ENCODE peak calls at places on chromosomes 16 and 17, in five cellular contexts. One of them, this sample, is unnamed. For H3K4me1, the result is how much of the 10 kb centered on the place peaks cover.

GRCh38 chr17:20095366-20096080 is 86.4 kb downstream of the SPECC1 start:
- DNase-seq in A549: peak
- DNase-seq in tibial nerve: peak
- DNase-seq in transverse colon: peak
- DNase-seq in upper lobe of left lung: no peak
- DNase-seq in this sample: peak

GRCh38 chr16:85042126-85042525 is 14.5 kb downstream of the KIAA0513 start:
- DNase-seq in A549: no peak
- DNase-seq in transverse colon: no peak
- DNase-seq in upper lobe of left lung: no peak
- DNase-seq in tibial nerve: no peak
- DNase-seq in this sample: no peak

GRCh38 chr17:68200689-68201424 is 47.0 kb upstream of the AMZ2 start:
- DNase-seq in A549: peak
- DNase-seq in transverse colon: peak
- DNase-seq in upper lobe of left lung: peak
- DNase-seq in tibial nerve: peak
- DNase-seq in this sample: peak

GRCh38 chr17:30236807-30237206 is 1.3 kb upstream of the SLC6A4 start:
- DNase-seq in tibial nerve: peak
- DNase-seq in A549: peak
- DNase-seq in transverse colon: peak
- DNase-seq in upper lobe of left lung: peak
- DNase-seq in this sample: peak

GRCh38 chr17:77002103-77003045 is 134.2 kb downstream of the MGAT5B start:
- DNase-seq in upper lobe of left lung: no peak
- DNase-seq in A549: peak
- DNase-seq in tibial nerve: no peak
- DNase-seq in transverse colon: no peak
- DNase-seq in this sample: no peak

GRCh38 chr16:69087161-69087581 is 18.3 kb upstream of the HAS3 start:
- DNase-seq in tibial nerve: no peak
- DNase-seq in transverse colon: no peak
- DNase-seq in upper lobe of left lung: peak
- DNase-seq in A549: no peak
- DNase-seq in this sample: no peak

GRCh38 chr17:31389673-31390381 is 1.6 kb upstream of the RAB11FIP4 start:
- DNase-seq in A549: no peak
- DNase-seq in tibial nerve: no peak
- DNase-seq in upper lobe of left lung: peak
- DNase-seq in transverse colon: no peak
- DNase-seq in this sample: peak

GRCh38 chr16:50271148-50272041 is 5.0 kb downstream of the ADCY7 start:
- DNase-seq in tibial nerve: no peak
- DNase-seq in upper lobe of left lung: no peak
- DNase-seq in A549: no peak
- DNase-seq in transverse colon: no peak
- DNase-seq in this sample: no peak

GRCh38 chr16:6835516-6835915 is 497.1 kb upstream of the RBFOX1 start:
- DNase-seq in tibial nerve: no peak
- DNase-seq in transverse colon: no peak
- DNase-seq in A549: no peak
- DNase-seq in upper lobe of left lung: no peak
- DNase-seq in this sample: no peak

GRCh38 chr17:66724581-66725341 is 110.2 kb upstream of the CACNG5 start:
- DNase-seq in A549: peak
- DNase-seq in transverse colon: no peak
- DNase-seq in tibial nerve: no peak
- DNase-seq in upper lobe of left lung: no peak
- DNase-seq in this sample: peak

GRCh38 chr16:51317575-51317974 is 166.5 kb upstream of the SALL1 start:
- DNase-seq in A549: no peak
- DNase-seq in upper lobe of left lung: no peak
- DNase-seq in transverse colon: no peak
- DNase-seq in tibial nerve: no peak
- DNase-seq in this sample: no peak

GRCh38 chr16:23317266-23317661 is 15.2 kb downstream of the SCNN1B start:
- DNase-seq in A549: peak
- DNase-seq in transverse colon: peak
- DNase-seq in upper lobe of left lung: peak
- DNase-seq in tibial nerve: no peak
- DNase-seq in this sample: peak

GRCh38 chr16:19864566-19864965 is 20.1 kb downstream of the GPRC5B start:
- DNase-seq in transverse colon: no peak
- DNase-seq in tibial nerve: no peak
- DNase-seq in A549: no peak
- DNase-seq in upper lobe of left lung: no peak
- DNase-seq in this sample: no peak

GRCh38 chr16:19700319-19700781 is 17.7 kb downstream of the KNOP1 start:
- DNase-seq in transverse colon: peak
- DNase-seq in A549: peak
- DNase-seq in tibial nerve: no peak
- DNase-seq in upper lobe of left lung: no peak
- DNase-seq in this sample: no peak

GRCh38 chr16:85233520-85233919 is 121.2 kb upstream of the CIBAR2 start:
- DNase-seq in tibial nerve: no peak
- DNase-seq in upper lobe of left lung: no peak
- DNase-seq in A549: no peak
- DNase-seq in transverse colon: no peak
- DNase-seq in this sample: no peak

GRCh38 chr17:44024271-44024663 is 9.5 kb upstream of the TMEM101 start:
- DNase-seq in upper lobe of left lung: no peak
- DNase-seq in A549: no peak
- DNase-seq in transverse colon: no peak
- DNase-seq in tibial nerve: no peak
- DNase-seq in this sample: no peak

GRCh38 chr17:71978435-71978834 is 142.4 kb upstream of the SOX9 start:
- DNase-seq in tibial nerve: no peak
- DNase-seq in transverse colon: no peak
- DNase-seq in A549: no peak
- DNase-seq in upper lobe of left lung: no peak
- DNase-seq in this sample: no peak

GRCh38 chr17:6297960-6298359 is 137.0 kb downstream of the AIPL1 start:
- DNase-seq in tibial nerve: no peak
- DNase-seq in A549: no peak
- DNase-seq in transverse colon: no peak
- DNase-seq in upper lobe of left lung: no peak
- DNase-seq in this sample: no peak

GRCh38 chr17:78330570-78331224 is 29.2 kb downstream of the SOCS3 start:
- DNase-seq in transverse colon: peak
- DNase-seq in upper lobe of left lung: peak
- DNase-seq in A549: peak
- DNase-seq in tibial nerve: no peak
- DNase-seq in this sample: no peak

GRCh38 chr17:75047398-75048098 is 523 bp downstream of the KCTD2 start:
- DNase-seq in A549: no peak
- DNase-seq in tibial nerve: no peak
- DNase-seq in upper lobe of left lung: peak
- DNase-seq in transverse colon: peak
- DNase-seq in this sample: no peak

GRCh38 chr17:40304464-40304863 is 4.5 kb upstream of the RARA start:
- DNase-seq in A549: no peak
- DNase-seq in transverse colon: no peak
- DNase-seq in tibial nerve: no peak
- DNase-seq in upper lobe of left lung: no peak
- DNase-seq in this sample: no peak

GRCh38 chr16:28821874-28822519 is 802 bp upstream of the ATXN2L start:
- DNase-seq in transverse colon: no peak
- DNase-seq in upper lobe of left lung: no peak
- DNase-seq in tibial nerve: no peak
- DNase-seq in A549: no peak
- DNase-seq in this sample: no peak

GRCh38 chr16:28824548-28824973 is 1.8 kb downstream of the ATXN2L start:
- DNase-seq in transverse colon: no peak
- DNase-seq in tibial nerve: no peak
- DNase-seq in A549: no peak
- DNase-seq in upper lobe of left lung: no peak
- DNase-seq in this sample: no peak

GRCh38 chr16:28822520-28823290 is at the start of gene ATXN2L:
- DNase-seq in upper lobe of left lung: peak
- DNase-seq in transverse colon: peak
- DNase-seq in A549: peak
- DNase-seq in tibial nerve: peak
- DNase-seq in this sample: peak

GRCh38 chr16:28823291-28823718 is 506 bp downstream of the ATXN2L start:
- DNase-seq in A549: no peak
- DNase-seq in transverse colon: no peak
- DNase-seq in tibial nerve: no peak
- DNase-seq in upper lobe of left lung: no peak
- DNase-seq in this sample: no peak

DNA sequence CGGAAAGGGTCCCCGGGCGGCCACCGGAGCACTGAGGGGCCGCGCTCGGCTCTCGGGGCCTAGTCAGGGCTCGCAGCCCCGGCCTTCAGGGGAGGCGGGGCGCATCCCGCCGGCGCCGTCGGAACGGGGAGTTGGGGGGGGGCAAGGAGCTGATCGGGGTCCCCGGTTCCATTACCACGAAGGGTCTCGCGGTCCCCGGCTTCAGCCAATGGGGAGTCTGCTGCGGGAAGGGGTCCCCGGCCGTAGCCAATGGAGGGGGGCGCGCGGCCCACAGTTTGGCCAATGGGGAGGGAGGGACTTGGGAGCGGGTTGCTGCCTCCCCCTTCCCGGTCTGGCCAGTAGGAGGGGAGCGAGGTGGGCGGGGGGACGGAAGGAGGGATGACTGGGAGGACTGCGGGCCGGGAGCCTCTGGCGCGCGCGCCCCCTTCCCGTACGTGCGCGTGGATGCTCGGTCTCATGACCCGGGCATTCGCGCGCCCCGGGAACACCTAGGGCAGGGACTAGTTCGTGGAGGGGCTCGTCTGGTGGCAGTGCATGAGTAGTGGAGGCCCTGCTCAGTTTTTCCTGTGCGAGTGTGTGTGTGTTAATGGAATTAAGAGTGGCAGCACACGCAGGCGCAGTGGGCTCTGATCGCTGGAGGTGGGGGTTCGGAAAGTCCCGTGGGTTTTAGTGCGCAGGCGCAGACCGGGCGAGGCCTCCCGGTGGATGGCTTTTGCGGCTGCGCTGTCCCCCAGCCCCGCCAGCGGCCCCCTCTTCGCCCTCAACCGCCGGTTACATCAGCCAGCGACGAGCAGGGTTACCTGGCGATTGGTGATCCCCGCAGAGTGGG is 1.1 kb downstream of the ATXN2L start:
- DNase-seq in upper lobe of left lung: peak
- DNase-seq in tibial nerve: peak
- DNase-seq in transverse colon: peak
- DNase-seq in A549: peak
- DNase-seq in this sample: peak
- TF ChIP-seq EP300 in upper lobe of left lung: peak
- TF ChIP-seq EP300 in tibial nerve: no peak
- TF ChIP-seq EP300 in transverse colon: no peak
- TF ChIP-seq EP300 in A549: no peak
- TF ChIP-seq EP300 in this sample: no peak

DNA sequence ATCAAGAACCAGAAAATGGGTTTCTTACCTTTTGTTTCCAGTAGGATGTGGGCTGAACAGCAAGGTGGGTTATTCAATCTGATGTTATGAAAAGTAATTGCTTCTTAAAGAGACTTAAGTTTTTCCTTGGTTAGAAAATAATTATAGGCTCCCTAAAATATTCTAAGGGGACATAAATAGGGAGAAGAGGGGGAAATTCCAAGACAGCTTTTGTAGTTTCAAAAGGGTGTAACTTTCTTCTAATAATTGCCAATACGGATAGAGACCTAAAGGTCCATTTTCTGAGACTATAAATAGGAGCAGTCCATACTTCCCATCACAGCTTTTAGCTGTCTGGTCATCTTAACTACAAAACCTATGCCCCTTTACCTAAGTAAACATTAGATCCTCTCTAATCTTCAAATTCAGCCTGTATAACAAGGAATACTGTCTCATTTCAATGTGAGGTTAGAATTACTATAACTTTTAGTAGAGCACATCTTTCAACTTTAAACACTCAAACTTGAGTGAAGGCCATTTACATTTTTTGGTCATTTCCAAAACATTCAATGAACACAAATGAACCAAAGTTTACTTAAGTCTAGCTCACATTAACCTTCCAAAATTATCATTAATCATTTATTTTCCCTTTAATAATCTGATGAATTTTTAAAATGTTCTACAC is 5.5 kb downstream of the SRSF1 start:
- DNase-seq in upper lobe of left lung: no peak
- DNase-seq in A549: no peak
- DNase-seq in transverse colon: no peak
- DNase-seq in tibial nerve: no peak
- DNase-seq in this sample: no peak
- H3K4me1 ChIP-seq in upper lobe of left lung: under half
- H3K4me1 ChIP-seq in A549: half or more
- H3K4me1 ChIP-seq in transverse colon: under half
- H3K4me1 ChIP-seq in tibial nerve: under half
- H3K4me1 ChIP-seq in this sample: under half

DNA sequence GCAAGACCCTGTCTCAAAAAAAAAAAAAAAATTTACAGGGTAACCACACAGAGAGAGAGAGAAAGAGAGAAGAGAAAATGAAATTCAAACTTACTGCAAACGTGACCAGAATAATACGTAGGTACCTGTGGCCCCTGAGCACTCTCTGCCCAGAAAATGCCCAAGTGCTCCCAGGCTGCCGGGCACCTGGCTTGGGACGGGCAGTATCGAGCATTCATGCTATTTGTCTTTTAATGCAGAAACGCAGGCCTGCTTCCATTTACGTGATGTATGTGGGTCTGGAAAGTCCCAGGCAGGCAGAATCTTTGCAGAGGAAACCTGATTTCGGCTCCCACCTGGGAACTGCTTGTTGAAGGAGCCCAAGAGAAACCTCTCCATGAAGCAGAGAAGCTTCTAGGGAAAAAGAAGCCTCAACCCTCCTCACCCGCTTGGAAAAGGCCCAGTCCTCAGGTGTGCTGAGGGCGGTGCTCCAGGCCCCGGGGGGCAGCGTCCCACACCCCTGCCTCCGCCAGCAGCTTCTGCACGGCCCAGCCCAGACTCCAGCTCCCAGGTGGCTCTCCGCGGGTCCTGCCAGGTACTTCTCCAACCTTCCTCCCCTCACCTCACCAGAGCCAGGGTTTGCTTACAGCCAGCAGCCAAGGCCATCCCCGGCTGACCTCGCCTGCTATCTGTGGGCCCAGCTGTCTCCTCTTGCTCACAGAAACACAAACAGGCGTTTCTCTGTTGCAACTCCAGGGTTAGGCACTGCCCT is 14.0 kb downstream of the RPH3AL start:
- DNase-seq in upper lobe of left lung: no peak
- DNase-seq in transverse colon: peak
- DNase-seq in A549: no peak
- DNase-seq in tibial nerve: no peak
- DNase-seq in this sample: peak
- TF ChIP-seq EP300 in upper lobe of left lung: no peak
- TF ChIP-seq EP300 in transverse colon: no peak
- TF ChIP-seq EP300 in A549: no peak
- TF ChIP-seq EP300 in tibial nerve: no peak
- TF ChIP-seq EP300 in this sample: no peak

DNA sequence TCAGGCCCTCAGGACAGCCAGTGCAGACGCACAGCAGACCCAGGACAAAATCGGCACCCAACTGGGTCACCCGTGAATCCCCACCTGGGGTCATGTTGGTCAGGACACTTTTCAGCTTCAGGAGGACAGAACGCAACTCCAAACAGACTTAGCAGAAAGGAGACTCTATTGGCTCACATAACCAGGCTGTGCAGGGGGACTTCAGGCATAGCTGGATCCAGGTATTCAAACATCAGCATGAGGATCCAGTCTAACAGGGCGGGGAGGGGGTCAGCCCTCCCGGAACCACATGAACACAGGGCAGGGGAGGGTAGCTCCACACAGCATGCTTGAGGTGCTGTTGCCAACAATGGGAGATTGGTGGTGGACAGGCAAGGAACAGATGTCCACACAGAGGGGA is 22.0 kb downstream of the ZNF469 start:
- DNase-seq in upper lobe of left lung: no peak
- DNase-seq in transverse colon: no peak
- DNase-seq in tibial nerve: no peak
- DNase-seq in A549: no peak
- DNase-seq in this sample: no peak
- H3K4me1 ChIP-seq in upper lobe of left lung: under half
- H3K4me1 ChIP-seq in transverse colon: under half
- H3K4me1 ChIP-seq in tibial nerve: under half
- H3K4me1 ChIP-seq in A549: under half
- H3K4me1 ChIP-seq in this sample: under half